ENCODE peak calls at places on chromosomes 3 and 15, in nine cellular contexts. O, I, L, J, S, N, Y, C and P are unnamed samples.

GRCh38 chr15:89374116-89375004 is 39.7 kb upstream of the POLG start:
- DNase-seq in L (no peak), O (no peak), Y (no peak), J (no peak), N (no peak), S (no peak), C (no peak), I (no peak), P (no peak)

GRCh38 chr15:98304366-98304765 is 343.9 kb downstream of the ARRDC4 start:
- DNase-seq in N (no peak), O (no peak), J (no peak), L (no peak), I (no peak), Y (no peak), C (no peak), S (no peak), P (no peak)

GRCh38 chr3:149970716-149971402 is at the start of gene PFN2:
- DNase-seq in J (peak; percentile 35), C (peak; percentile 80), N (peak; percentile 59), L (peak; percentile 87), S (peak; percentile 79), Y (peak; percentile 63), I (peak; percentile 37), O (peak; percentile 73), P (peak; percentile 57)

GRCh38 chr3:125200731-125201139 is 11.8 kb downstream of the SLC12A8 start:
- DNase-seq in O (no peak), N (no peak), S (no peak), C (no peak), I (no peak), L (no peak), Y (no peak), J (no peak), P (no peak)

GRCh38 chr15:74257623-74258022 is 21.5 kb downstream of the CCDC33 start:
- DNase-seq in O (no peak), C (no peak), N (no peak), S (no peak), Y (no peak), I (no peak), J (no peak), L (no peak), P (no peak)

GRCh38 chr3:58388550-58389061 is 45.0 kb downstream of the PDHB start:
- DNase-seq in Y (no peak), N (no peak), I (no peak), C (no peak), O (peak; percentile 81), S (no peak), L (no peak), J (no peak), P (no peak)

GRCh38 chr15:67266870-67267269 is 12.3 kb downstream of the IQCH start:
- DNase-seq in S (no peak), O (no peak), J (no peak), Y (no peak), L (no peak), C (no peak), N (no peak), I (no peak), P (no peak)

GRCh38 chr3:60431599-60431958 is 819.7 kb downstream of the FHIT start:
- DNase-seq in Y (no peak), S (peak; percentile 21), O (peak; percentile 48), J (no peak), L (no peak), N (no peak), I (no peak), C (no peak), P (no peak)

GRCh38 chr3:4432233-4432632 is 34.8 kb downstream of the SUMF1 start:
- DNase-seq in L (no peak), I (no peak), C (no peak), N (no peak), O (no peak), J (no peak), S (no peak), Y (no peak), P (no peak)

GRCh38 chr3:37707428-37708372 is 154.0 kb upstream of the CTDSPL start:
- DNase-seq in I (no peak), L (no peak), C (no peak), J (no peak), S (no peak), N (no peak), O (no peak), Y (no peak), P (no peak)

GRCh38 chr3:109532257-109533216 is 195.2 kb upstream of the DPPA4 start:
- DNase-seq in L (no peak), O (peak; percentile 83), N (peak; percentile 54), J (no peak), S (peak; percentile 77), Y (no peak), I (peak; percentile 72), C (no peak), P (peak; percentile 1)

GRCh38 chr3:120678984-120679383 is 3.1 kb downstream of the HGD start:
- DNase-seq in J (no peak), I (no peak), O (no peak), S (no peak), L (no peak), N (no peak), C (no peak), Y (no peak), P (no peak)

GRCh38 chr3:66472313-66473134 is 28.3 kb downstream of the LRIG1 start:
- DNase-seq in C (no peak), O (peak; percentile 88), J (peak; percentile 26), I (no peak), L (no peak), N (no peak), S (no peak), Y (no peak), P (no peak)

GRCh38 chr15:29613951-29614382 is 208.3 kb downstream of the TJP1 start:
- DNase-seq in I (peak; percentile 33), Y (no peak), L (peak; percentile 68), O (no peak), N (peak; percentile 31), J (no peak), S (peak; percentile 40), C (no peak), P (no peak)

GRCh38 chr3:113194747-113195400 is 16.5 kb upstream of the BOC start:
- DNase-seq in S (no peak), Y (no peak), N (no peak), I (no peak), C (no peak), L (no peak), O (peak; percentile 7), J (no peak), P (no peak)

DNA sequence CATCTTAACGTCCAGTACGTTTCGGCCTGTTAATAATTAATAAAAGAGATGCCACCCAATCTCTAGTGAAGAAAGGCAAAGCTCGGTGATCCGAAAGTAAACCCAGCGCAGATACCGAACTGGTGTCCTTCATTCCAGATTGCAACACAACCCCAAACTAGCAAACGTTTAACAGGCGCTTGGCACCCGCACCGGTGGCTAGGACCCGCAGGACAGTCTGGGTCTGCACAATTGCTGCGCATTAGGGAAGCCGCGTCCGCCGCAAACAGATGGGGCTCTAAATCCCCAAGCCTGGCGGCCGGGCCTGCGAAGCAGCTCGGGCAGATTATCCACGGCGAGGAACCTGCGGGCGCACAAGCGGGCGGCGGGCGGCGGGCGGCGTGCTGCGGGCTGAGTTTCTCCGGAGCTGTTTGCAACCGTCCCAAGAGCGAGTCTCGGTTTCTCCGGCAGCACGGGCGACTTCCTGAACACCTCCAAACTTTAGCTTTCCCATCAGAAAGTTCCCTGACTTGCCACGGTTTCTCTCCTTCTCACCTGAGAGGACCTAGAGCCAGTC is 112.1 kb upstream of the ICE2 start:
- DNase-seq in I (no peak), S (peak; percentile 66), O (peak; percentile 36), L (peak; percentile 92), Y (peak; percentile 50), N (peak; percentile 65), C (peak; percentile 58), J (peak; percentile 25), P (peak; percentile 68)
- TF ChIP-seq POLR2A in I (no peak), S (no peak), O (no peak), L (no peak), Y (peak; percentile 44), N (peak; percentile 77), C (no peak), J (no peak), P (no peak)

DNA sequence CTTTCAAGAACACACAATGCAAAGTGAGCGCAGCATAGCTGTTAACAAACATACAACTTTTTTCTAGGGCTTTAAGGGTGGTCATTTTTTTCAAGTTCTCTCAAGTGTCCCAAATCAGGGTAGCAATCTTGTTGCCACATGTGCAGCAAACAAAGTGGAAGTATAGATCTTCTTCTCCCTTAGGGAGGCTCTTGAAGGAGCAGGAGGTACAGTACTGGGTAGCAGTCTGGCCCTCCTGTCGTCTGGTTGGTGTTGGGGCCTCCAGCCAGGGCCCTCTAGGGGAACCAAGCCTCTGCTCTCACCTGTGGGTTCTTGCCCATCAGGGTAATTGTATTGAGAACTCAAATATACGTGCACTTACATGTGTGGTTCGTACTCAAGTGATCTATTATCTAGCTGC is 25.8 kb downstream of the MKRN2 start:
- DNase-seq in I (no peak), L (no peak), S (no peak), N (no peak), O (no peak), Y (no peak), J (no peak), C (no peak), P (no peak)
- TF ChIP-seq POLR2A in I (no peak), L (no peak), S (no peak), N (no peak), O (no peak), Y (no peak), J (no peak), C (no peak), P (no peak)

DNA sequence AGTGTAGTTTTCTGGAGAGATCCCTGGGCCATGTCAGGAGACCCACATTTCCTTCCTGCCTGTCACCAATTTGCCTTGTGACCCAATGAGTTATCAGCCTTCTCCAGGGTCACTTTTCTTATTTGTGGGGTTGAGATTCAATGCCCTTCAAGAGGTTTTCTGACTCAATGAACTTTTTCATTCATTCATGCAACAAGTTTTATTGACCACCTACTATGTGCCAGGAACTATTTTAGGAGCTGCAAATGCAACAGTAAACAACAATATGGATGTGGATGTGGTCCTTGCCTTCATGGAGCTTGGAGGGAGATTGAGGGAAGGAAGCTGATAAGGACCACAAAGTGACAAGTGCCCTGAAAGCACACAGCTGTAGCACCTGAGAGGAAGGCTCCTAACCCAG is 142.8 kb downstream of the OPA1 start:
- DNase-seq in C (no peak), L (no peak), Y (no peak), I (no peak), O (no peak), S (no peak), J (no peak), N (no peak), P (no peak)
- TF ChIP-seq POLR2A in C (no peak), L (no peak), Y (no peak), I (no peak), O (no peak), S (no peak), J (no peak), N (no peak), P (no peak)

DNA sequence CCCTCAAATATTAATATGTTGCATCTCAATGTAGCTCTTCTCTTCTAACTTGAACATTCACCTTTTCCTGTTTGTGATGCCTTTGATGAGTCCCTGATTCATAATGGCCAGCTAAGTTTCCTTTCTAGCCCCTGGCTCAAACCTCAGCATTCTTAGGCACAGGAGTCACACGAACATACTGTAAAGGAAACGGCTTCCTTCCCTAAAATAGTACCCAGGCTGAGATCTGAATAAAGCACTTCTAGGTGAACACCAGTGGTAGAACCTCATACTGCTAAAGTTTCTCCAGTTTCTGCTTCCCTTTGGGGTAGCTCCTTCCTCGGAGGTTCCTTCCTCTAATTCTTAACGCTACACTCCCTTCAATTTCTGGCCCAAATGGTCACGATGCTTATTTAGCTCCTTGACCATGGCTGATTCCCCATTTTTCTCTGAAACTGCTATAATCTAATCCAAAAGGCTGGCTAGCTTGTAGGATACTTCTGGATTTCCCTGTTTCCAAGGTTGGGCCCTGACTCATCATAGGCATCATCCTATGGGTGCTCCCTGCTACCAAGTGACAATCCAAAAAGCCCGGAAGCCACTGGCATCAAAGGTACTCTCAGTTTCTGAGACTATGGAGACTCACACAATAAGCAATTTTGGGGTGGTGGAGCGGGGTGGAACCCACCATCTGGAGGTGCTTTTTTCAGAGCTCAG is 2.4 kb downstream of the ANAPC13 start:
- DNase-seq in N (no peak), C (no peak), S (no peak), L (no peak), Y (no peak), I (no peak), J (no peak), O (peak; percentile 91), P (no peak)
- TF ChIP-seq POLR2A in N (no peak), C (no peak), S (no peak), L (no peak), Y (no peak), I (no peak), J (no peak), O (peak; percentile 68), P (no peak)